ENCODE peak calls at places on chromosome 7, in seven cellular contexts. One of them, this sample, is unnamed.

GRCh38 chr7:84384417-84384816 is 189.8 kb upstream of the SEMA3A start:
- DNase-seq in activated T-cell treated with anti-CD3 and anti-CD28 coated beads, Interleukin-2, amount 50 U/mL, for 4 hours: no peak
- DNase-seq in C1 segment of cervical spinal cord: no peak
- DNase-seq in LoVo: no peak
- DNase-seq in nephron progenitor cell: no peak
- DNase-seq in T-helper 1 cell: no peak
- DNase-seq in heart left ventricle: no peak
- DNase-seq in this sample: no peak

GRCh38 chr7:124843336-124843735 is 77.7 kb upstream of the GPR37 start:
- DNase-seq in activated T-cell treated with anti-CD3 and anti-CD28 coated beads, Interleukin-2, amount 50 U/mL, for 4 hours: no peak
- DNase-seq in C1 segment of cervical spinal cord: no peak
- DNase-seq in LoVo: no peak
- DNase-seq in nephron progenitor cell: no peak
- DNase-seq in T-helper 1 cell: no peak
- DNase-seq in heart left ventricle: no peak
- DNase-seq in this sample: no peak

GRCh38 chr7:21367081-21367480 is 60.8 kb upstream of the SP4 start:
- DNase-seq in activated T-cell treated with anti-CD3 and anti-CD28 coated beads, Interleukin-2, amount 50 U/mL, for 4 hours: no peak
- DNase-seq in C1 segment of cervical spinal cord: no peak
- DNase-seq in LoVo: peak; percentile 46
- DNase-seq in nephron progenitor cell: no peak
- DNase-seq in T-helper 1 cell: no peak
- DNase-seq in heart left ventricle: no peak
- DNase-seq in this sample: no peak

GRCh38 chr7:44561962-44562621 is 11.6 kb downstream of the DDX56 start:
- DNase-seq in activated T-cell treated with anti-CD3 and anti-CD28 coated beads, Interleukin-2, amount 50 U/mL, for 4 hours: no peak
- DNase-seq in C1 segment of cervical spinal cord: no peak
- DNase-seq in LoVo: peak; percentile 88
- DNase-seq in nephron progenitor cell: no peak
- DNase-seq in T-helper 1 cell: no peak
- DNase-seq in heart left ventricle: no peak
- DNase-seq in this sample: peak; percentile 15

GRCh38 chr7:45647426-45647825 is 73.3 kb downstream of the ADCY1 start:
- DNase-seq in activated T-cell treated with anti-CD3 and anti-CD28 coated beads, Interleukin-2, amount 50 U/mL, for 4 hours: no peak
- DNase-seq in C1 segment of cervical spinal cord: no peak
- DNase-seq in LoVo: no peak
- DNase-seq in nephron progenitor cell: no peak
- DNase-seq in T-helper 1 cell: no peak
- DNase-seq in heart left ventricle: peak; percentile 11
- DNase-seq in this sample: no peak

GRCh38 chr7:44157116-44158059 is 16.3 kb upstream of the MYL7 start:
- DNase-seq in activated T-cell treated with anti-CD3 and anti-CD28 coated beads, Interleukin-2, amount 50 U/mL, for 4 hours: no peak
- DNase-seq in C1 segment of cervical spinal cord: no peak
- DNase-seq in LoVo: no peak
- DNase-seq in nephron progenitor cell: no peak
- DNase-seq in T-helper 1 cell: no peak
- DNase-seq in heart left ventricle: no peak
- DNase-seq in this sample: no peak

GRCh38 chr7:55326079-55326847 is 38.9 kb upstream of the LANCL2 start:
- DNase-seq in activated T-cell treated with anti-CD3 and anti-CD28 coated beads, Interleukin-2, amount 50 U/mL, for 4 hours: no peak
- DNase-seq in C1 segment of cervical spinal cord: no peak
- DNase-seq in LoVo: no peak
- DNase-seq in nephron progenitor cell: no peak
- DNase-seq in T-helper 1 cell: no peak
- DNase-seq in heart left ventricle: no peak
- DNase-seq in this sample: no peak

GRCh38 chr7:44311561-44312495 is 13.6 kb downstream of the CAMK2B start:
- DNase-seq in activated T-cell treated with anti-CD3 and anti-CD28 coated beads, Interleukin-2, amount 50 U/mL, for 4 hours: no peak
- DNase-seq in C1 segment of cervical spinal cord: no peak
- DNase-seq in LoVo: no peak
- DNase-seq in nephron progenitor cell: no peak
- DNase-seq in T-helper 1 cell: no peak
- DNase-seq in heart left ventricle: no peak
- DNase-seq in this sample: no peak

GRCh38 chr7:151124899-151125399 is 38.7 kb downstream of the AGAP3 start:
- DNase-seq in activated T-cell treated with anti-CD3 and anti-CD28 coated beads, Interleukin-2, amount 50 U/mL, for 4 hours: no peak
- DNase-seq in C1 segment of cervical spinal cord: no peak
- DNase-seq in LoVo: no peak
- DNase-seq in nephron progenitor cell: no peak
- DNase-seq in T-helper 1 cell: no peak
- DNase-seq in heart left ventricle: no peak
- DNase-seq in this sample: no peak

GRCh38 chr7:39624202-39624807 is 933 bp downstream of the RALA start:
- DNase-seq in activated T-cell treated with anti-CD3 and anti-CD28 coated beads, Interleukin-2, amount 50 U/mL, for 4 hours: no peak
- DNase-seq in C1 segment of cervical spinal cord: no peak
- DNase-seq in LoVo: peak; percentile 42
- DNase-seq in nephron progenitor cell: peak; percentile 10
- DNase-seq in T-helper 1 cell: no peak
- DNase-seq in heart left ventricle: no peak
- DNase-seq in this sample: no peak

GRCh38 chr7:43766564-43766963 is 8.1 kb downstream of the BLVRA start:
- DNase-seq in activated T-cell treated with anti-CD3 and anti-CD28 coated beads, Interleukin-2, amount 50 U/mL, for 4 hours: no peak
- DNase-seq in C1 segment of cervical spinal cord: no peak
- DNase-seq in LoVo: no peak
- DNase-seq in nephron progenitor cell: no peak
- DNase-seq in T-helper 1 cell: no peak
- DNase-seq in heart left ventricle: no peak
- DNase-seq in this sample: no peak

GRCh38 chr7:5695037-5695708 is 86.3 kb downstream of the RNF216 start:
- DNase-seq in activated T-cell treated with anti-CD3 and anti-CD28 coated beads, Interleukin-2, amount 50 U/mL, for 4 hours: peak; percentile 68
- DNase-seq in C1 segment of cervical spinal cord: no peak
- DNase-seq in LoVo: no peak
- DNase-seq in nephron progenitor cell: no peak
- DNase-seq in T-helper 1 cell: peak; percentile 20
- DNase-seq in heart left ventricle: peak; percentile 55
- DNase-seq in this sample: peak; percentile 63

GRCh38 chr7:30470783-30471182 is 7.8 kb downstream of the NOD1 start:
- DNase-seq in activated T-cell treated with anti-CD3 and anti-CD28 coated beads, Interleukin-2, amount 50 U/mL, for 4 hours: no peak
- DNase-seq in C1 segment of cervical spinal cord: no peak
- DNase-seq in LoVo: no peak
- DNase-seq in nephron progenitor cell: no peak
- DNase-seq in T-helper 1 cell: no peak
- DNase-seq in heart left ventricle: peak; percentile 57
- DNase-seq in this sample: no peak

GRCh38 chr7:25952277-25953057 is 199.5 kb upstream of the NFE2L3 start:
- DNase-seq in activated T-cell treated with anti-CD3 and anti-CD28 coated beads, Interleukin-2, amount 50 U/mL, for 4 hours: no peak
- DNase-seq in C1 segment of cervical spinal cord: no peak
- DNase-seq in LoVo: no peak
- DNase-seq in nephron progenitor cell: peak; percentile 16
- DNase-seq in T-helper 1 cell: no peak
- DNase-seq in heart left ventricle: no peak
- DNase-seq in this sample: no peak

GRCh38 chr7:75866129-75866496 is 12.7 kb upstream of the RHBDD2 start:
- DNase-seq in activated T-cell treated with anti-CD3 and anti-CD28 coated beads, Interleukin-2, amount 50 U/mL, for 4 hours: no peak
- DNase-seq in C1 segment of cervical spinal cord: no peak
- DNase-seq in LoVo: no peak
- DNase-seq in nephron progenitor cell: no peak
- DNase-seq in T-helper 1 cell: no peak
- DNase-seq in heart left ventricle: no peak
- DNase-seq in this sample: no peak

This sample was measured in nucleus accumbens.